ENCODE peak calls at places on chromosome X, in four cellular contexts. Q is left ventricle myocardium inferior, L is psoas muscle, H is upper lobe of left lung. P is an unnamed sample.

GRCh38 chrX:13254076-13254785 is 65.6 kb downstream of the ATXN3L start:
- DNase-seq in H (no peak), L (no peak), Q (no peak), P (no peak)

GRCh38 chrX:135389717-135390116 is 32.0 kb upstream of the SMIM10L2A start:
- DNase-seq in H (no peak), Q (no peak), L (no peak), P (peak)

GRCh38 chrX:134926864-134927263 is 63.9 kb upstream of the SMIM10 start:
- DNase-seq in Q (no peak), H (no peak), L (no peak), P (no peak)

GRCh38 chrX:49276671-49277519 is 7.3 kb downstream of the PPP1R3F start:
- DNase-seq in Q (no peak), L (no peak), H (no peak), P (no peak)

GRCh38 chrX:24982306-24982965 is 33.3 kb downstream of the ARX start:
- DNase-seq in L (no peak), H (no peak), Q (no peak), P (no peak)

GRCh38 chrX:48538641-48539344 is 721 bp upstream of the TBC1D25 start:
- DNase-seq in H (no peak), Q (no peak), L (no peak), P (no peak)

GRCh38 chrX:63661676-63662075 is 123.3 kb downstream of the ARHGEF9 start:
- DNase-seq in H (no peak), L (no peak), Q (no peak), P (no peak)

GRCh38 chrX:2962346-2962745 is 33.2 kb upstream of the ARSD start:
- DNase-seq in L (no peak), Q (no peak), H (no peak), P (no peak)

GRCh38 chrX:136115124-136115908 is 32.0 kb upstream of the FHL1 start:
- DNase-seq in L (no peak), H (no peak), Q (no peak), P (no peak)

GRCh38 chrX:151176351-151176750 is at the start of gene GPR50:
- DNase-seq in Q (no peak), L (no peak), H (no peak), P (no peak)

GRCh38 chrX:130111220-130111934 is 1.1 kb upstream of the ELF4 start:
- DNase-seq in L (no peak), H (no peak), Q (no peak), P (no peak)

GRCh38 chrX:68429216-68429615 is 4.1 kb downstream of the OPHN1 start:
- DNase-seq in L (no peak), Q (no peak), H (no peak), P (no peak)

GRCh38 chrX:110407910-110408545 is 49.4 kb downstream of the RTL9 start:
- DNase-seq in L (no peak), Q (no peak), H (no peak), P (no peak)

GRCh38 chrX:72121381-72121780 is 10.3 kb downstream of the RTL5 start:
- DNase-seq in Q (peak), H (no peak), L (peak), P (peak)

GRCh38 chrX:134990475-134991473 is at the start of gene SMIM10:
- DNase-seq in Q (peak), L (peak), H (peak), P (no peak)

GRCh38 chrX:103310592-103311400 is at the start of gene BEX2:
- DNase-seq in H (peak), Q (peak), L (peak), P (peak)

GRCh38 chrX:143615851-143616250 is 20.1 kb downstream of the SLITRK4 start:
- DNase-seq in L (no peak), Q (no peak), H (no peak), P (no peak)

GRCh38 chrX:34371740-34372139 is 239.6 kb upstream of the FAM47A start:
- DNase-seq in Q (no peak), H (no peak), L (no peak), P (no peak)

GRCh38 chrX:121160987-121161386 is 113.6 kb downstream of the GLUD2 start:
- DNase-seq in H (no peak), Q (no peak), L (no peak), P (no peak)

GRCh38 chrX:133698298-133698697 is 283.0 kb upstream of the GPC4 start:
- DNase-seq in H (no peak), Q (no peak), L (no peak), P (no peak)

GRCh38 chrX:150570512-150570911 is 2.1 kb downstream of the MTM1 start:
- DNase-seq in Q (no peak), H (no peak), L (no peak), P (no peak)

GRCh38 chrX:81202989-81203388 is 1.1 kb downstream of the SH3BGRL start:
- DNase-seq in Q (no peak), H (no peak), L (no peak), P (no peak)

GRCh38 chrX:150649096-150649870 is 43.9 kb upstream of the MTMR1 start:
- DNase-seq in L (peak), H (no peak), Q (no peak), P (no peak)

GRCh38 chrX:141183000-141183399 is 6.1 kb upstream of the LDOC1 start:
- DNase-seq in Q (no peak), H (no peak), L (no peak), P (no peak)

GRCh38 chrX:67789536-67789935 is 245.7 kb downstream of the AR start:
- DNase-seq in H (no peak), Q (no peak), L (no peak), P (no peak)

GRCh38 chrX:149504226-149504914 is 736 bp downstream of the IDS start:
- DNase-seq in H (no peak), L (no peak), Q (no peak), P (no peak)

GRCh38 chrX:133653363-133653762 is 238.1 kb upstream of the GPC4 start:
- DNase-seq in Q (no peak), H (no peak), L (no peak), P (no peak)

GRCh38 chrX:68299923-68300322 is 133.4 kb downstream of the OPHN1 start:
- DNase-seq in Q (no peak), L (no peak), H (no peak), P (no peak)

GRCh38 chrX:8721536-8721935 is 10.4 kb downstream of the ANOS1 start:
- DNase-seq in Q (no peak), L (no peak), H (no peak), P (no peak)

GRCh38 chrX:75596178-75596577 is 73.3 kb upstream of the ZDHHC15 start:
- DNase-seq in H (no peak), Q (no peak), L (no peak), P (no peak)

GRCh38 chrX:31506360-31506759 is 434.5 kb upstream of the FTHL17 start:
- DNase-seq in L (no peak), Q (no peak), H (no peak), P (no peak)

DNA sequence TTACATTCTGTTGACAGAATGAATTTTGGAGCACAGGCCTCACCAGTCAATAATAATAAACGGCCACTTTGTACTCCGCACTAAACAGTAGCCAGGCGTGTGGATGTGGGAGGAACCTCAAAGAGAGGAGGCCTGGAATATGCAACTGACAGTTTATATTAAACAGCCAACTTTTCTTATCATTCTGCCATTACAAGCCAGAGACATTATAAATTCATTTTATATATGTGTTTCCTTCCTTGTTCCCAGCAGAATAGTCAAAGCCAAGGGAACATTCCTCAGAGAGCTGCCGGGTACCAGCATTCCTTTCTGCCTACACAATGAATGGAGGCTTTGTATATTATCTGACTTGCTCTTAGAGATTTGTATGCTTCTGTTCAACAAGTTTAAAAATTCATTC is 436.5 kb upstream of the FTHL17 start:
- DNase-seq in Q (no peak), H (no peak), L (no peak), P (no peak)
- H3K27ac ChIP-seq in Q (peak), H (no peak), L (no peak), P (no peak)

GRCh38 chrX:101411984-101412383 is 4.0 kb downstream of the HNRNPH2 start:
- DNase-seq in Q (no peak), L (no peak), H (no peak), P (no peak)

GRCh38 chrX:101407748-101408529 is at the start of the genes GLA and HNRNPH2:
- DNase-seq in Q (peak), H (peak), L (peak), P (peak)

GRCh38 chrX:101408530-101408836 is 461 bp downstream of the HNRNPH2 start:
- DNase-seq in L (no peak), H (no peak), Q (no peak), P (no peak)

GRCh38 chrX:101409043-101409442 is 1.0 kb downstream of the HNRNPH2 start:
- DNase-seq in H (no peak), L (no peak), Q (no peak), P (no peak)

DNA sequence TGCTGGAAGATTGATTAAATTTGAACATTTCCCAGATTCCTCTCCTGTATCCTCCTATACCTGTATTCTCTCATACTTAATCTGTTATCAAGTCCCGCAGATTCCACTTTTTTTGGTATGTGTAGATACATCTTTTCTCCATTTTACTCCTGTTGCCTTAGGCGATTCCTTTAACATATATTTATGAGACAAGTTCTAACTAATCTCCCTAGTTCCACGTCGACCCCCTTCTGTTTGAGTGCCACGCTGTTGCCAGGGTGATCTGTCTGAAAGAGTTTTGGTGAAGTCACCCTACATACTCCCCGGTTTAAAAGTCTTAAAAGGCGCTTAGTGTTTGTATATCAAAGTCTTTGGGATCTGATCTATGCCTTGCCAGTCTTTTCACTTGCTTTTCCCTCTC is 2.4 kb downstream of the HNRNPH2 start:
- DNase-seq in H (no peak), Q (no peak), L (no peak), P (no peak)
- H3K27ac ChIP-seq in H (peak), Q (no peak), L (peak), P (no peak)

DNA sequence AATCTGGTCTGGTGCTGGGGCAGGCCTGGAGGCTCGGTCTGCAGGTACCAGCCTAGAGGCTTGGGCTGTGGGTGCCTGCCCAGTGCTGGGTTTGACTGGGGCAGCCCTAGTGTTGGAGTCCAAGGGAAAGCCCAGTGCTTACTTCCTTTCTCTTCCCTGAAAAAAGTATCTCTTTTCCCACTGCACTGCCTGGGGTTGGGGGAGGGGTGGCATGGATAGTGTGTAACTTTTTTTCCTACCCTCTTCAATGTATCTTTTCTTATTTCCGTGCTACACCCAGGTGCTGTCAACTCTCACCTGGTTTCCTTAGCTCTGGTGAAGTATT is 21.6 kb downstream of the KANTR start:
- DNase-seq in H (no peak), L (no peak), Q (no peak), P (no peak)
- H3K27ac ChIP-seq in H (no peak), L (peak), Q (peak), P (no peak)

GRCh38 chrX:53606456-53606855 is 80.1 kb downstream of the HUWE1 start:
- DNase-seq in L (no peak), H (no peak), Q (no peak), P (no peak)
- H3K27ac ChIP-seq in L (no peak), H (no peak), Q (no peak), P (no peak)

GRCh38 chrX:41084360-41085104 is 713 bp upstream of the USP9X start:
- DNase-seq in L (peak), H (peak), Q (peak), P (peak)
- H3K27ac ChIP-seq in L (peak), H (peak), Q (peak), P (peak)

GRCh38 chrX:79270401-79270800 is 96.7 kb downstream of the ITM2A start:
- DNase-seq in L (no peak), Q (peak), H (no peak), P (no peak)
- H3K27ac ChIP-seq in L (no peak), Q (peak), H (no peak), P (no peak)

GRCh38 chrX:44022964-44023363 is 49.8 kb upstream of the NDP start:
- DNase-seq in Q (no peak), L (no peak), H (no peak), P (no peak)
- H3K27ac ChIP-seq in Q (no peak), L (no peak), H (no peak), P (no peak)

GRCh38 chrX:118536687-118537461 is 41.3 kb downstream of the DOCK11 start:
- DNase-seq in H (no peak), Q (no peak), L (no peak), P (no peak)

GRCh38 chrX:118541482-118541881 is 45.9 kb downstream of the DOCK11 start:
- DNase-seq in H (no peak), Q (no peak), L (no peak), P (no peak)

GRCh38 chrX:118540342-118540741 is 44.7 kb downstream of the DOCK11 start:
- DNase-seq in L (no peak), H (no peak), Q (no peak), P (no peak)

GRCh38 chrX:118534716-118535493 is 39.3 kb downstream of the DOCK11 start:
- DNase-seq in L (no peak), H (no peak), Q (no peak), P (no peak)

DNA sequence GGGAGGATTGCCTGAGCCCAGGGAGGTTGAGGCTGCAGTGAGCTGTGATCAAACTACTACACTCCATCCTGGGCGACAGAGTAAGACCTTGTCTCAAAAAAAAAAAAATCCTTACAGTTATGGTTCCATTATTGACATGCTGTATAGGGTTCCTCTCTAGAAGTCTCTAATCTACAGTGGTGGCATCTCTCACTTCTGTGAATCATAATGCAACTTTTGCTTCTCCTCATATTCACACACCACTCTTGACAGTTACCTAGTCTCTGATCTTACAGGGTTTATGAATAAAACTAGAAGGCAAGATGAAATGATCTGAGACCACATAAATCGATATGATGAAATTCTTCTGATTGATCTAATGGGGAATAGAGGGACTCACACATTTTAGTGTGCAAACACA is 40.6 kb downstream of the DOCK11 start:
- DNase-seq in Q (no peak), L (no peak), H (no peak), P (no peak)
- H3K27ac ChIP-seq in Q (peak), L (no peak), H (peak), P (no peak)

GRCh38 chrX:124028177-124028576 is 66.7 kb downstream of the STAG2 start:
- DNase-seq in H (no peak), Q (no peak), L (no peak), P (no peak)

GRCh38 chrX:124018031-124018430 is 56.5 kb downstream of the STAG2 start:
- DNase-seq in H (no peak), L (no peak), Q (no peak), P (no peak)

GRCh38 chrX:124026529-124026928 is 65.0 kb downstream of the STAG2 start:
- DNase-seq in Q (no peak), L (no peak), H (no peak), P (no peak)

DNA sequence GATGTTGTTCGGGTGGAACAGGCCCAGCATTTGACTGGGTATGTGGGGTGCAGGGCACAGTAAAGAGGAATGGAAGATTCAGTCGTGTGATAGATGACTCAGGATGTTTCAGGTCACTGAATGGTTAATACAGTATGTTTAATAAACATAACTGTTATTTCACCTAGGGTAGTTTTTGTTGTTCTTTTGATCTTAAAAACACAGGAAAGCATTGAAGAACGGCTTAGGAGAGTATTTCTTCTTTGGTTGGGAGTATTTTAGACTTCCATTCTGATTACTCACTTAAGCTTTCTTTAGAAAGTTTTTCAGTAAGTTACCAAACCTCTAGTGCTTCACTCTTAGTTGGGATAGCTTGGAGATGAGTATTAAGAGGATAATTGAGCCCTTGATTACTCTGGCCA is 62.3 kb downstream of the STAG2 start:
- DNase-seq in L (no peak), H (no peak), Q (no peak), P (no peak)
- H3K27ac ChIP-seq in L (no peak), H (no peak), Q (no peak), P (peak)

DNA sequence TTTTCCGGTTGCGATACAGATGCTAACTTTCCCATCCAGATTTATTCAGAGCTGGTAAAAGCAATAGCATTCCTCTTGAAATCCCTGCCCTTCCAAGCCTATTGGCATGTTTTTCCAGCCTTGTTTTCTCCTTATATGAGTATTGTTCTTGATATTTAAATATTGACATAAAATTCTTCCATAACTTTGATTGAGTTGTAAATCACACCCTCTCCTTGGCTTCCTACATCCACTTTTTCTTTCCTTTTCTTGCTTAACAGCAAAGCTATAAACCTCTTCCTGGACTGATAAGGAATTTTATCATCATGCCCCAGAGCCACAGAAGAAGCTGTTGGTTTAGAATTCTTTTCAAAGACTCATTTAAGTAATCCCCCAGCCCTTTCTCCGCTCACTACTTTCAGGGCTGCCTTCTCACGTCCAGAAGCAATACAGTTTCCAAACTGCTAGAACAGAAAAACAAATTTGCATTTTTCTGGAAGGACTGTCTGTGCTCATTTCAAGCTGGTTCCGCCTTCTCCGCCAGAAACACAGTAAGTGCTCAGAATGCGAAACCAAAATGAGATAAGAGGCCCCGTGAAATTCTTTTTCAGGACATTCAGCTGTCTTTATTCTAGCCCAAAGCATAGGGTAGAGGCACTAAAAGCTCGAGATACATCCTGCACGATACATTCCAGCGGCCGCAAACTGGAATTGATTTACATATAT is 922 bp downstream of the MID1 start:
- DNase-seq in H (no peak), L (no peak), Q (no peak), P (no peak)
- H3K27ac ChIP-seq in H (peak), L (no peak), Q (peak), P (peak)